ENCODE peak calls at places on chromosome 4, in ten cellular contexts. W is amygdala; Z is kidney glomerular epithelial cell; F is H7; E is activated CD4-positive, alpha-beta T cell treated with anti-CD3 and anti-CD28 coated beads, Interleukin-2, amount 50 U/mL, for 48 hours; R is memory B cell; K is M059J; P is fibroblast of mammary gland; T is HS-5; L is left kidney. X is an unnamed sample.

GRCh38 chr4:4461850-4462249 is 74.9 kb downstream of the NSG1 start:
- DNase-seq in W (no peak), Z (no peak), F (no peak), E (peak; percentile 56), R (no peak), K (no peak), P (no peak), T (no peak), L (peak; percentile 16), X (no peak)

GRCh38 chr4:86532851-86533250 is 61.3 kb upstream of the PTPN13 start:
- DNase-seq in W (no peak), Z (no peak), F (no peak), E (no peak), R (no peak), K (no peak), P (no peak), T (no peak), L (no peak), X (no peak)

GRCh38 chr4:32022071-32022470 is 1301.9 kb downstream of the PCDH7 start:
- DNase-seq in W (no peak), Z (peak; percentile 91), F (no peak), E (no peak), R (no peak), K (peak; percentile 24), P (peak; percentile 2), T (peak; percentile 3), L (no peak), X (peak; percentile 18)

GRCh38 chr4:124854968-124855367 is 142.4 kb upstream of the ANKRD50 start:
- DNase-seq in W (no peak), Z (no peak), F (no peak), E (no peak), R (no peak), K (peak; percentile 12), P (peak; percentile 48), T (no peak), L (no peak), X (peak; percentile 2)

GRCh38 chr4:39637572-39638357 is 900 bp downstream of the SMIM14 start:
- DNase-seq in W (no peak), Z (peak; percentile 58), F (peak; percentile 70), E (peak; percentile 35), R (peak; percentile 33), K (peak; percentile 78), P (peak; percentile 56), T (no peak), L (peak; percentile 89), X (peak; percentile 81)

GRCh38 chr4:83486457-83487129 is 1.7 kb upstream of the ABRAXAS1 start:
- DNase-seq in W (no peak), Z (no peak), F (no peak), E (no peak), R (no peak), K (no peak), P (no peak), T (no peak), L (peak; percentile 22), X (no peak)

GRCh38 chr4:153270361-153270760 is 66.1 kb downstream of the TRIM2 start:
- DNase-seq in W (no peak), Z (no peak), F (no peak), E (no peak), R (no peak), K (no peak), P (no peak), T (no peak), L (no peak), X (no peak)

GRCh38 chr4:154399259-154399974 is 92.2 kb downstream of the DCHS2 start:
- DNase-seq in W (no peak), Z (peak; percentile 54), F (peak; percentile 16), E (no peak), R (no peak), K (peak; percentile 39), P (peak; percentile 67), T (peak; percentile 16), L (peak; percentile 78), X (peak; percentile 36)

GRCh38 chr4:95231713-95232112 is 317.1 kb downstream of the UNC5C start:
- DNase-seq in W (no peak), Z (no peak), F (no peak), E (no peak), R (no peak), K (peak; percentile 15), P (no peak), T (no peak), L (no peak), X (no peak)

GRCh38 chr4:181569553-181569952 is 673.6 kb upstream of the TENM3 start:
- DNase-seq in W (no peak), Z (peak; percentile 79), F (peak; percentile 45), E (no peak), R (no peak), K (peak; percentile 60), P (peak; percentile 73), T (no peak), L (peak; percentile 70), X (peak; percentile 43)

GRCh38 chr4:16226816-16227461 is 668 bp upstream of the TAPT1 start:
- DNase-seq in W (no peak), Z (no peak), F (peak; percentile 77), E (peak; percentile 53), R (peak; percentile 48), K (peak; percentile 57), P (peak; percentile 19), T (no peak), L (peak; percentile 85), X (peak; percentile 52)

GRCh38 chr4:117623321-117623720 is 411.0 kb upstream of the NDST3 start:
- DNase-seq in W (no peak), Z (peak; percentile 17), F (no peak), E (no peak), R (no peak), K (no peak), P (no peak), T (peak; percentile 24), L (no peak), X (peak; percentile 14)

GRCh38 chr4:102871772-102872171 is 3.0 kb downstream of the CISD2 start:
- DNase-seq in W (no peak), Z (no peak), F (no peak), E (no peak), R (no peak), K (no peak), P (no peak), T (no peak), L (no peak), X (no peak)

GRCh38 chr4:85580489-85580888 is 105.5 kb downstream of the ARHGAP24 start:
- DNase-seq in W (no peak), Z (no peak), F (no peak), E (no peak), R (no peak), K (no peak), P (no peak), T (no peak), L (no peak), X (no peak)

GRCh38 chr4:87575983-87576382 is 32.3 kb upstream of the DSPP start:
- DNase-seq in W (no peak), Z (no peak), F (no peak), E (no peak), R (no peak), K (no peak), P (no peak), T (no peak), L (no peak), X (no peak)

GRCh38 chr4:47531241-47531953 is 46.3 kb downstream of the ATP10D start:
- DNase-seq in W (no peak), Z (peak; percentile 93), F (no peak), E (peak; percentile 50), R (no peak), K (peak; percentile 92), P (peak; percentile 88), T (peak; percentile 53), L (no peak), X (peak; percentile 91)

GRCh38 chr4:52982246-52982950 is 120.3 kb downstream of the RASL11B start:
- DNase-seq in W (no peak), Z (peak; percentile 72), F (peak; percentile 59), E (no peak), R (no peak), K (peak; percentile 24), P (peak; percentile 76), T (peak; percentile 22), L (peak; percentile 78), X (peak; percentile 46)

GRCh38 chr4:106541253-106541652 is 172.7 kb upstream of the GIMD1 start:
- DNase-seq in W (no peak), Z (peak; percentile 63), F (no peak), E (no peak), R (no peak), K (peak; percentile 59), P (peak; percentile 60), T (peak; percentile 45), L (no peak), X (peak; percentile 76)

X was measured in ELR.